ENCODE peak calls at places on chromosomes 12 and 14, in nine cellular contexts. A, S, T, Z, Q, V, J, M and L are unnamed samples. For H3K27me3, the result is how much of the 10 kb centered on the place peaks cover.

GRCh38 chr12:99960312-99960711 is 24.4 kb downstream of the ANKS1B start:
- DNase-seq in A (no peak), S (no peak), T (no peak), Z (no peak), Q (peak), V (peak), J (no peak), M (no peak), L (no peak)

GRCh38 chr14:59354666-59355065 is 110.5 kb downstream of the GPR135 start:
- DNase-seq in A (no peak), S (no peak), T (no peak), Z (no peak), Q (no peak), V (peak), J (no peak), M (no peak), L (no peak)

GRCh38 chr14:45658226-45658916 is 405.4 kb upstream of the MIS18BP1 start:
- DNase-seq in A (no peak), S (no peak), T (no peak), Z (no peak), Q (no peak), V (no peak), J (no peak), M (no peak), L (no peak)

GRCh38 chr12:7171854-7172253 is 17.6 kb upstream of the PEX5 start:
- DNase-seq in A (no peak), S (no peak), T (no peak), Z (no peak), Q (no peak), V (no peak), J (no peak), M (no peak), L (no peak)

GRCh38 chr14:28895389-28895788 is 128.8 kb downstream of the FOXG1 start:
- DNase-seq in A (no peak), S (no peak), T (no peak), Z (no peak), Q (no peak), V (no peak), J (no peak), M (no peak), L (no peak)

GRCh38 chr12:123099556-123100192 is 51.2 kb downstream of the PITPNM2 start:
- DNase-seq in A (no peak), S (no peak), T (no peak), Z (no peak), Q (no peak), V (no peak), J (no peak), M (no peak), L (no peak)

GRCh38 chr12:52190860-52191729 is 719 bp downstream of the KRT80 start:
- DNase-seq in A (no peak), S (no peak), T (no peak), Z (no peak), Q (no peak), V (no peak), J (no peak), M (no peak), L (no peak)

GRCh38 chr14:80239631-80240030 is 28.3 kb upstream of the DIO2 start:
- DNase-seq in A (no peak), S (no peak), T (no peak), Z (no peak), Q (no peak), V (no peak), J (no peak), M (no peak), L (no peak)

GRCh38 chr12:126191037-126191891 is 1126.0 kb downstream of the AACS start:
- DNase-seq in A (peak), S (no peak), T (no peak), Z (no peak), Q (no peak), V (no peak), J (no peak), M (no peak), L (no peak)

GRCh38 chr12:120142231-120142877 is 25.8 kb upstream of the RAB35 start:
- DNase-seq in A (no peak), S (no peak), T (no peak), Z (no peak), Q (no peak), V (no peak), J (no peak), M (no peak), L (no peak)

GRCh38 chr12:39127401-39127800 is 222.0 kb upstream of the CPNE8 start:
- DNase-seq in A (no peak), S (no peak), T (peak), Z (no peak), Q (peak), V (peak), J (no peak), M (no peak), L (no peak)

GRCh38 chr12:81644503-81644902 is 114.6 kb downstream of the PPFIA2 start:
- DNase-seq in A (no peak), S (no peak), T (no peak), Z (no peak), Q (peak), V (peak), J (peak), M (no peak), L (no peak)

GRCh38 chr14:89589400-89590128 is 172.5 kb upstream of the FOXN3 start:
- DNase-seq in A (no peak), S (no peak), T (no peak), Z (no peak), Q (no peak), V (no peak), J (no peak), M (no peak), L (no peak)

GRCh38 chr12:132245521-132246101 is 83.8 kb downstream of the GALNT9 start:
- DNase-seq in A (peak), S (no peak), T (no peak), Z (no peak), Q (no peak), V (no peak), J (no peak), M (no peak), L (no peak)

GRCh38 chr12:46267618-46268348 is 1.1 kb downstream of the SLC38A1 start:
- DNase-seq in A (no peak), S (no peak), T (no peak), Z (peak), Q (peak), V (peak), J (peak), M (no peak), L (no peak)

GRCh38 chr12:122001379-122002209 is 20.1 kb upstream of the BCL7A start:
- DNase-seq in A (no peak), S (peak), T (no peak), Z (peak), Q (no peak), V (no peak), J (no peak), M (no peak), L (no peak)

GRCh38 chr12:39605996-39606395 is 13.6 kb downstream of the ABCD2 start:
- DNase-seq in A (no peak), S (no peak), T (no peak), Z (no peak), Q (no peak), V (peak), J (no peak), M (no peak), L (no peak)

GRCh38 chr12:55681142-55682077 is 26.3 kb downstream of the ITGA7 start:
- DNase-seq in A (peak), S (no peak), T (peak), Z (no peak), Q (peak), V (peak), J (no peak), M (peak), L (peak)

GRCh38 chr12:120428597-120429206 is 9.2 kb upstream of the COX6A1 start:
- DNase-seq in A (no peak), S (no peak), T (peak), Z (no peak), Q (no peak), V (no peak), J (no peak), M (no peak), L (no peak)

GRCh38 chr14:68792830-68793733 is at the start of gene ZFP36L1:
- DNase-seq in A (peak), S (peak), T (peak), Z (peak), Q (peak), V (peak), J (peak), M (peak), L (peak)

GRCh38 chr14:53670701-53671100 is 285.9 kb downstream of the BMP4 start:
- DNase-seq in A (no peak), S (no peak), T (no peak), Z (no peak), Q (no peak), V (peak), J (no peak), M (no peak), L (no peak)

GRCh38 chr12:569091-569676 is 94.1 kb downstream of the NINJ2 start:
- DNase-seq in A (no peak), S (no peak), T (no peak), Z (no peak), Q (no peak), V (no peak), J (no peak), M (no peak), L (no peak)

GRCh38 chr12:6367969-6368892 is 7.1 kb downstream of the SCNN1A start:
- DNase-seq in A (no peak), S (no peak), T (no peak), Z (no peak), Q (no peak), V (no peak), J (peak), M (no peak), L (peak)

GRCh38 chr12:73529231-73529630 is 1008.4 kb upstream of the ATXN7L3B start:
- DNase-seq in A (no peak), S (no peak), T (no peak), Z (no peak), Q (no peak), V (no peak), J (no peak), M (no peak), L (no peak)

GRCh38 chr14:73426877-73427276 is 31.5 kb downstream of the NUMB start:
- DNase-seq in A (no peak), S (no peak), T (no peak), Z (no peak), Q (peak), V (peak), J (no peak), M (no peak), L (no peak)

GRCh38 chr12:1353451-1353850 is 240.9 kb downstream of the FBXL14 start:
- DNase-seq in A (no peak), S (no peak), T (no peak), Z (no peak), Q (no peak), V (no peak), J (no peak), M (no peak), L (no peak)

GRCh38 chr14:95817271-95817670 is 59.4 kb upstream of the TUNAR start:
- DNase-seq in A (no peak), S (no peak), T (no peak), Z (no peak), Q (no peak), V (no peak), J (no peak), M (no peak), L (no peak)

GRCh38 chr12:100904270-100904669 is 109.7 kb downstream of the ANO4 start:
- DNase-seq in A (no peak), S (no peak), T (no peak), Z (no peak), Q (no peak), V (peak), J (no peak), M (no peak), L (no peak)

GRCh38 chr12:119061208-119061796 is 80.0 kb downstream of the SRRM4 start:
- DNase-seq in A (no peak), S (no peak), T (peak), Z (peak), Q (peak), V (peak), J (peak), M (no peak), L (no peak)

GRCh38 chr14:66709292-66709691 is 201.3 kb downstream of the GPHN start:
- DNase-seq in A (no peak), S (no peak), T (no peak), Z (no peak), Q (peak), V (no peak), J (no peak), M (no peak), L (no peak)

GRCh38 chr14:69698572-69698971 is 68.4 kb upstream of the SRSF5 start:
- DNase-seq in A (no peak), S (no peak), T (no peak), Z (no peak), Q (no peak), V (no peak), J (no peak), M (no peak), L (no peak)

GRCh38 chr12:131882804-131883520 is 11.5 kb upstream of the ULK1 start:
- DNase-seq in A (no peak), S (no peak), T (no peak), Z (no peak), Q (no peak), V (no peak), J (peak), M (no peak), L (no peak)

GRCh38 chr14:99597911-99598600 is 6.0 kb downstream of the CCDC85C start:
- DNase-seq in A (no peak), S (no peak), T (no peak), Z (no peak), Q (no peak), V (no peak), J (no peak), M (no peak), L (no peak)

DNA sequence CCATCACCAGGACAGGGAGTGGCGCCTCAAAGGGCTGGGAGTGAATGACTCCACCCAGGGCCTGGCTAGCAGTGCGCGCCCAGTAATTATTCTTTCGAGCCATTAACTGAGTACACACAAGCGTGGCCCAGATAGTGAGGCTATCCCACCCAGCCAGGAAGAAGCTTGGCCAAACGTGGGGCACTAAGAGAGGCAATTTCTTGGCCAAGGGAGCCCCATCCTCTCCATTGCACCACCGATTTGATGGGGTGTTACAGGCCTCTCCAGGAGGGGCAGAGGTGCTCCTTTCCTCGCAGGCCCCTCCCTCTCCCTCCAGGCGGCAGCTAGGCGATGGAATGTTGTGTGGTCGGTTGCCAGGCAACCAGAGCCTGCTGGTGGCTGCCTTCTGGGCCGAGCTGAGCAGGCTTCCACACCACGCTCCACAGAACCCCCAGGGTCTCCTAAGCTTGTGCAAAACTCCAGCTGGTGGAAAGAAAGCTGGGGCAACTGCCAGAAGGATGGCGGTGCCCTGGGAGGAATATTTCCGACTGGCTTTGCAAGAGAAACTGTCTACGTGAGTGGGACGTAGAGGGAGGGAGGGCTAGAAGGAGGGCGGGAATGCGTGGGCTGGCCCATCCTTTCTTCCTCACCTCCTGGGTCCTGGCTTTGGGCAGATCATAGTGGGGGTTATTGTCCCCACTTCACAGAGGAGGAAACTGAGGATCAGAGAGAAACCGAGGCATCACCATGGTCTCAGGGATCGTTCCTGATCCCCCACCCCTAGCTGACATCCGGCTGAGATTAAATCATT is at the start of gene CFAP73:
- DNase-seq in A (peak), S (peak), T (peak), Z (no peak), Q (peak), V (peak), J (no peak), M (no peak), L (no peak)
- H3K27me3 ChIP-seq in A (under half), S (under half), T (under half), Z (under half), Q (under half), V (under half), J (under half), M (under half), L (under half)

GRCh38 chr14:22410497-22410896 is 178.5 kb downstream of the DAD1 start:
- DNase-seq in A (no peak), S (no peak), T (no peak), Z (no peak), Q (no peak), V (no peak), J (no peak), M (no peak), L (no peak)
- H3K27me3 ChIP-seq in A (under half), S (under half), T (under half), Z (under half), Q (under half), V (under half), J (under half), M (under half), L (under half)

DNA sequence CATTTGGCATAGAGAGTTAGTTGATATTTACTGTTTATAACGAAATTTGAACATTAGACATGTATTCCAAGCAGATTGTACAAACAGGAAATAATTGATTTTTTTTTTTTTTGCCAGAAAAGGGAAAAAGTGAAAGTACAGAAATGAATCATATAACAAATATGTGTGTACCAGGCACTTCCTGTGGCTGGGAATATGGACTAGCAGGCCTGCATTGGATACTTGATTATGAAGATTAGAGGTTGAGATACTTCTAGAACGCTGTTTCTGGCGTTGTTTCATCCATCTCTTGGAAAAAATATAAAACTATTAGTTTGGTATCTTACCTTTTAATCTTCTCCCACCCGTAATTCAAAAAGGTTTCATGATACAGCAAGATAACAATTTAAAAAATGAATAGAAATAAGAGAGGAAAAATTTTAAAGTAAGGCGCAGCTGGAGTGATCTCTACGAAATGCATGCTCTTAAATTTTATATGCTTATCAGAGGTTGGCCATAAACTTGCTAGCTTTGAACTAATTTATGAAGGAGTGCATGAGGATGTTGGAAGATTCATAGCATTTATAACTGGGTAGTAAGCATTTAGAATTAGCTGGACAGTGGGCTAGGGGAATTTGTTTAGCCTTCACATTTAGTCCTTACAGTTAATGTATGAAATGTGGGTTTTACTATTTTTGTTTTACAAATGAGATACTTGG is 90.8 kb downstream of the AEBP2 start:
- DNase-seq in A (no peak), S (no peak), T (no peak), Z (no peak), Q (peak), V (peak), J (no peak), M (no peak), L (no peak)
- H3K27me3 ChIP-seq in A (under half), S (under half), T (under half), Z (under half), Q (under half), V (under half), J (under half), M (under half), L (under half)

GRCh38 chr12:34396006-34396860 is 373.9 kb downstream of the ALG10 start:
- DNase-seq in A (peak), S (no peak), T (peak), Z (peak), Q (no peak), V (no peak), J (no peak), M (peak), L (peak)
- H3K27me3 ChIP-seq in A (under half), S (under half), T (under half), Z (under half), Q (under half), V (under half), J (under half), M (under half), L (under half)

GRCh38 chr14:55075628-55076027 is 24.2 kb downstream of the MAPK1IP1L start:
- DNase-seq in A (no peak), S (no peak), T (no peak), Z (no peak), Q (no peak), V (peak), J (no peak), M (no peak), L (no peak)
- H3K27me3 ChIP-seq in A (under half), S (under half), T (under half), Z (under half), Q (under half), V (under half), J (under half), M (under half), L (under half)

GRCh38 chr12:54035561-54036377 is 2.9 kb downstream of the HOXC5 start:
- DNase-seq in A (no peak), S (no peak), T (no peak), Z (no peak), Q (no peak), V (no peak), J (no peak), M (no peak), L (no peak)

GRCh38 chr12:54038760-54039414 is 6.0 kb downstream of the HOXC5 start:
- DNase-seq in A (peak), S (no peak), T (no peak), Z (no peak), Q (no peak), V (no peak), J (no peak), M (no peak), L (peak)

GRCh38 chr12:54036620-54037359 is 3.9 kb downstream of the HOXC5 start:
- DNase-seq in A (peak), S (no peak), T (no peak), Z (no peak), Q (no peak), V (peak), J (no peak), M (no peak), L (no peak)

GRCh38 chr12:54038260-54038759 is 5.5 kb downstream of the HOXC5 start:
- DNase-seq in A (peak), S (no peak), T (no peak), Z (no peak), Q (no peak), V (no peak), J (no peak), M (no peak), L (no peak)

DNA sequence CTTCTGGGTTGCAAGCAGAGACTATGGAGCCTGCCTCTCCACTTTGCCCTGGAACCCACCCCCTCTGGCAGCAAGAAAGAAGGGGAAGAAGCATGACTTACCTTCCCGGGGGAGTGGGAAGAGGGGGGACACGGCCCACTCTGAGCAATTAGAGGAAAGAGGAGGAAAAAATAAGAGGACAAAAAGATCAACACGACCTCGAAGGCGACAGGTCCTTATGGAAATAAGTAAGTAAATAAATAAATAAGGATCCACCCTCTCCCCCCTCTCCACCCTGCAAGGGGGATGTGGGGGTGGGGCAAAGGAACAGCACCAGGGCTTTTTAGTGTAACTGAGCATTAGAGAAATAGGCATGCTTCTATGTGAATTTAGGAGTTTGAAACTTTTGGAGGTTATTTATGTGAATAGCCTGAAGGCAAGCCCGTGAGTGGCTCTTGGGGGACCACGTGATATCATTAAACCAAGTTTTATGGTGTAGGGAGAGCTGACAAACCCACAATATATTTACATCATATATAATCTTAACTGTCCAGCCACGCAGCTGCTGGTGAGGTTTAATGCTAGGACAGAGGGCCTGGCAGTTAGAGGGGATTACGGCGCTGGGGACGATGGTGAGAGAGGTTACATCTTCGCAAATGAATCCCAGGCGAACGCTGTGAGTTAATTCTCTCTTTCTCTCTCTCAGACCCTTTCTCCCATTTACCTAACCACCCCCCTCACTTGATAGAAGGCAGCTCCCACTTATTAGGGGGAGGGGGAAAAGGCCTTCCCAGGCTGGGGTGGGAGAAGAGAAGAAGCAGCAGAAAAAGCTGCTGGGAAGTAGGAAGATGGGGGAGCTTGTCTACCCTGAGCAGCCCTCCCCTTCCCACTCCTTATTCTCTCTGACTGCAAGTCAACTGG is 4.8 kb downstream of the HOXC5 start:
- DNase-seq in A (peak), S (no peak), T (no peak), Z (no peak), Q (no peak), V (peak), J (no peak), M (no peak), L (no peak)
- H3K27me3 ChIP-seq in A (half or more), S (under half), T (half or more), Z (half or more), Q (half or more), V (under half), J (under half), M (half or more), L (under half)